ENCODE peak calls at places on chromosomes 13 and 19, in five cellular contexts. One of them, this sample, is unnamed.

GRCh38 chr19:12721656-12722565 is 1.8 kb downstream of the TNPO2 start:
- DNase-seq in neuronal stem cell: peak
- DNase-seq in H1: peak
- DNase-seq in IMR-90: peak
- DNase-seq in H9: peak
- DNase-seq in this sample: peak

GRCh38 chr13:113455384-113455783 is 2.1 kb upstream of the ADPRHL1 start:
- DNase-seq in neuronal stem cell: no peak
- DNase-seq in IMR-90: no peak
- DNase-seq in H1: no peak
- DNase-seq in H9: no peak
- DNase-seq in this sample: no peak

GRCh38 chr13:113417836-113418721 is 35.2 kb downstream of the ADPRHL1 start:
- DNase-seq in IMR-90: no peak
- DNase-seq in neuronal stem cell: no peak
- DNase-seq in H1: no peak
- DNase-seq in H9: no peak
- DNase-seq in this sample: no peak

GRCh38 chr13:40275636-40276035 is 390.8 kb downstream of the FOXO1 start:
- DNase-seq in H9: no peak
- DNase-seq in neuronal stem cell: no peak
- DNase-seq in IMR-90: no peak
- DNase-seq in H1: no peak
- DNase-seq in this sample: peak

GRCh38 chr13:98228661-98229349 is 51.7 kb upstream of the RNF113B start:
- DNase-seq in H1: no peak
- DNase-seq in H9: no peak
- DNase-seq in neuronal stem cell: no peak
- DNase-seq in IMR-90: peak
- DNase-seq in this sample: peak

GRCh38 chr19:4064551-4065260 is 2.0 kb downstream of the ZBTB7A start:
- DNase-seq in IMR-90: no peak
- DNase-seq in H1: no peak
- DNase-seq in neuronal stem cell: no peak
- DNase-seq in H9: peak
- DNase-seq in this sample: no peak

GRCh38 chr13:25727250-25727649 is 324.6 kb downstream of the SHISA2 start:
- DNase-seq in H1: no peak
- DNase-seq in neuronal stem cell: no peak
- DNase-seq in IMR-90: no peak
- DNase-seq in H9: no peak
- DNase-seq in this sample: no peak

GRCh38 chr19:35458821-35459391 is 10.8 kb downstream of the FFAR2 start:
- DNase-seq in H9: no peak
- DNase-seq in neuronal stem cell: no peak
- DNase-seq in IMR-90: no peak
- DNase-seq in H1: no peak
- DNase-seq in this sample: peak

GRCh38 chr19:46785054-46785979 is 3.1 kb downstream of the SLC1A5 start:
- DNase-seq in IMR-90: peak
- DNase-seq in neuronal stem cell: no peak
- DNase-seq in H9: no peak
- DNase-seq in H1: no peak
- DNase-seq in this sample: no peak

GRCh38 chr19:18496167-18496979 is 25.5 kb downstream of the ELL start:
- DNase-seq in neuronal stem cell: no peak
- DNase-seq in H9: no peak
- DNase-seq in IMR-90: peak
- DNase-seq in H1: no peak
- DNase-seq in this sample: peak

GRCh38 chr19:10417598-10418280 is 2.6 kb upstream of the PDE4A start:
- DNase-seq in H1: peak
- DNase-seq in H9: peak
- DNase-seq in IMR-90: no peak
- DNase-seq in neuronal stem cell: no peak
- DNase-seq in this sample: no peak

GRCh38 chr13:112447761-112448603 is 71.8 kb downstream of the SPACA7 start:
- DNase-seq in IMR-90: no peak
- DNase-seq in H1: no peak
- DNase-seq in neuronal stem cell: no peak
- DNase-seq in H9: peak
- DNase-seq in this sample: no peak

GRCh38 chr13:113551081-113552000 is 33.2 kb upstream of the TFDP1 start:
- DNase-seq in neuronal stem cell: no peak
- DNase-seq in H1: peak
- DNase-seq in H9: peak
- DNase-seq in IMR-90: no peak
- DNase-seq in this sample: no peak

GRCh38 chr13:42272115-42272756 is at the start of gene AKAP11:
- DNase-seq in neuronal stem cell: no peak
- DNase-seq in H1: peak
- DNase-seq in H9: no peak
- DNase-seq in IMR-90: peak
- DNase-seq in this sample: peak

GRCh38 chr13:112067871-112068305 is 939 bp downstream of the SOX1 start:
- DNase-seq in H9: peak
- DNase-seq in neuronal stem cell: no peak
- DNase-seq in H1: peak
- DNase-seq in IMR-90: no peak
- DNase-seq in this sample: no peak

GRCh38 chr13:79654520-79654919 is 173.6 kb downstream of the NDFIP2 start:
- DNase-seq in neuronal stem cell: no peak
- DNase-seq in H9: no peak
- DNase-seq in IMR-90: no peak
- DNase-seq in H1: no peak
- DNase-seq in this sample: no peak

GRCh38 chr13:79660361-79660760 is 179.4 kb downstream of the NDFIP2 start:
- DNase-seq in neuronal stem cell: no peak
- DNase-seq in H9: no peak
- DNase-seq in IMR-90: no peak
- DNase-seq in H1: no peak
- DNase-seq in this sample: no peak

GRCh38 chr13:79659161-79659560 is 178.2 kb downstream of the NDFIP2 start:
- DNase-seq in IMR-90: no peak
- DNase-seq in neuronal stem cell: peak
- DNase-seq in H1: no peak
- DNase-seq in H9: no peak
- DNase-seq in this sample: peak

GRCh38 chr13:79655509-79655908 is 174.6 kb downstream of the NDFIP2 start:
- DNase-seq in neuronal stem cell: no peak
- DNase-seq in H1: no peak
- DNase-seq in IMR-90: no peak
- DNase-seq in H9: no peak
- DNase-seq in this sample: no peak

DNA sequence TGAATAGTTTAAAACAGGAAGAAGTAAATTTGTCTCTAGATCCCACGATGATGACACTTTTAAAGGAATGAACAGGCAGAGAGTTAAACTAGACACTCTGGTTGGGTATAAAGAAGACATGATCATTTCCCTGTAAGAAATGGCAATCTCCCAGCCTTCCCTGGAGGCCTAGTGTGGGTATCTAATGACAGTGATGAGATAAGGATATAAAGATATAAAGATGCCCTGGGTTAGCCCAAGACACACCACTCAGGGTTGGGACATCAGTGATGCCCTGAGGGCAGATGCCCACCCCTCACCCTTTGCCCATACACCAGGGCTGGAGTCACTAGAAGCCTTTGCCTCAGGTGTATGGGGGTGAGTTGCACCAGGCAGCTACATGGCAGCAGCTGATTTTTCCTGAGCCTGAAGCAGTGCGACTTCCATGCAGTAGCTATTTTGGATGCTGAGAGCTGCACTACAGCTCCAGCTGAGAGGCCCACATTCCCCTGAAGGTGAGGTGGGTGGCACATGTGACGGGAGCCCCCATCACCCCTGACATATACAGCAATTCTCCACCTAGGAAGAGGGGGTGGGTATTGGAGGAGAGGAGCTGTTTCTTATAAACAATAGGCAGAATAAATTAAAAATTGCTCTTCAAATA is 177.5 kb downstream of the NDFIP2 start:
- DNase-seq in neuronal stem cell: no peak
- DNase-seq in IMR-90: no peak
- DNase-seq in H9: no peak
- DNase-seq in H1: no peak
- DNase-seq in this sample: peak
- H3K4ac ChIP-seq in neuronal stem cell: no peak
- H3K4ac ChIP-seq in IMR-90: no peak
- H3K4ac ChIP-seq in H9: no peak
- H3K4ac ChIP-seq in H1: no peak
- H3K4ac ChIP-seq in this sample: peak

GRCh38 chr13:24115671-24116070 is 44.8 kb upstream of the SPATA13 start:
- DNase-seq in neuronal stem cell: no peak
- DNase-seq in H9: no peak
- DNase-seq in H1: no peak
- DNase-seq in IMR-90: no peak
- DNase-seq in this sample: no peak

GRCh38 chr13:24112791-24113190 is 47.7 kb upstream of the SPATA13 start:
- DNase-seq in IMR-90: peak
- DNase-seq in H9: no peak
- DNase-seq in H1: no peak
- DNase-seq in neuronal stem cell: no peak
- DNase-seq in this sample: peak

GRCh38 chr13:24118576-24118975 is 41.9 kb upstream of the SPATA13 start:
- DNase-seq in IMR-90: no peak
- DNase-seq in H9: no peak
- DNase-seq in H1: no peak
- DNase-seq in neuronal stem cell: no peak
- DNase-seq in this sample: no peak

GRCh38 chr13:24119593-24120508 is 40.7 kb upstream of the SPATA13 start:
- DNase-seq in IMR-90: peak
- DNase-seq in H1: no peak
- DNase-seq in neuronal stem cell: no peak
- DNase-seq in H9: no peak
- DNase-seq in this sample: peak

DNA sequence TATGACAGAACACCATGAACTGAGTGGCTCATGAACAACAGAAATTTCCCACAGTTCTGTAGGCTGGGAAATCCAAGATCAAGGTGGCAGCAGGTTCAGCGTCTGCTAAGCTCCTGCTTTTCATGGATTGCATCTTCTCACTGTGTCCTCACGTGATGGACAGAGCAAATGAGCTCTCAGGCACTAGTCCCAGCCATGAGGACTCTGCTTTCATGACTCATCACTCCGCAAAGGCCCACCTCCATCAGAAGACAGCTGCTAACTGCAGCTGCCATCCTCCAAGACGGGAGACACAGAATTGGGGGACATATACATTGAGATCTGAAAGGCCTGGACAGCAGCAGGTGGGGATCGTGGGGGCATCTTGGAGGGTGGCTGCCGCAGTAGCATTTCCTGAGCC is 44.4 kb upstream of the SPATA13 start:
- DNase-seq in H9: no peak
- DNase-seq in H1: no peak
- DNase-seq in neuronal stem cell: no peak
- DNase-seq in IMR-90: no peak
- DNase-seq in this sample: peak
- H2AFZ ChIP-seq in H9: no peak
- H2AFZ ChIP-seq in H1: no peak
- H2AFZ ChIP-seq in neuronal stem cell: no peak
- H2AFZ ChIP-seq in IMR-90: no peak
- H2AFZ ChIP-seq in this sample: no peak

DNA sequence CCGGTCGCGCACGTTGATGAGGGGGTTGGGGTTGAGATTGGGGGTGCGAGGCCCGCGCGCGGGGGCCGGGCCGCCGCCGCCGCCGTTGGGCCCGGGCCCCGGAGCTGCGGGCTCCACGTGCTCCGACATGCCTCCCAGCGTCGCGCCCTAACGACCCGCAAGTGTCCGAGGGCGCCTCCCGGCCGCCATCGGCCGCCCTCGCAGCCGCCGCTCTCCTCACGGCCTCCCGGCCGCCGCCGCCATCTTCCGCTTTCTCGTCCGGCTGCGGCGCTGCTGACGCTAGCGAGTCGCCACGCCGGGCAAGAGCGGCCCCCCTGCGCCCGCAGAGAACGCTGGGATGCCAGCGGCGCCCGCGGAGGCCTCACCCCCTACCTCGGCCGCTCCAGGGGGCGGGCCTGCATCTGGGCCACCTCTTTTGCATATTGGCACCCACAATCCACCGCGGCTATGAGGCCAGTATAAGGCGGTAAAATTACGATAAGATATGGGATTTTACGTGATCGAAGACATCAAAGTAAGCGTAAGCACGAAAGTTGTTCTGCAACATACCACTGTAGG is at the start of gene TMEM259:
- DNase-seq in neuronal stem cell: peak
- DNase-seq in IMR-90: peak
- DNase-seq in H1: peak
- DNase-seq in H9: peak
- DNase-seq in this sample: peak
- H3K18ac ChIP-seq in neuronal stem cell: peak
- H3K18ac ChIP-seq in IMR-90: peak
- H3K18ac ChIP-seq in H1: no peak
- H3K18ac ChIP-seq in H9: peak
- H3K18ac ChIP-seq in this sample: peak

GRCh38 chr19:43380771-43381386 is 27.4 kb downstream of the CD177 start:
- DNase-seq in neuronal stem cell: no peak
- DNase-seq in H9: no peak
- DNase-seq in IMR-90: no peak
- DNase-seq in H1: no peak
- DNase-seq in this sample: no peak
- H3K4ac ChIP-seq in neuronal stem cell: no peak
- H3K4ac ChIP-seq in H9: no peak
- H3K4ac ChIP-seq in IMR-90: no peak
- H3K4ac ChIP-seq in H1: no peak
- H3K4ac ChIP-seq in this sample: no peak

GRCh38 chr19:6677495-6677894 is 7.5 kb upstream of the TNFSF14 start:
- DNase-seq in H9: peak
- DNase-seq in H1: no peak
- DNase-seq in neuronal stem cell: no peak
- DNase-seq in IMR-90: no peak
- DNase-seq in this sample: no peak

GRCh38 chr19:6676288-6676687 is 6.3 kb upstream of the TNFSF14 start:
- DNase-seq in H9: no peak
- DNase-seq in IMR-90: no peak
- DNase-seq in H1: no peak
- DNase-seq in neuronal stem cell: no peak
- DNase-seq in this sample: no peak

GRCh38 chr19:6678690-6679109 is 8.7 kb upstream of the TNFSF14 start:
- DNase-seq in neuronal stem cell: no peak
- DNase-seq in IMR-90: no peak
- DNase-seq in H9: no peak
- DNase-seq in H1: no peak
- DNase-seq in this sample: peak

GRCh38 chr19:6679139-6679538 is 9.2 kb upstream of the TNFSF14 start:
- DNase-seq in H1: no peak
- DNase-seq in neuronal stem cell: no peak
- DNase-seq in IMR-90: no peak
- DNase-seq in H9: no peak
- DNase-seq in this sample: no peak

GRCh38 chr19:6677924-6678689 is 8.1 kb upstream of the TNFSF14 start:
- DNase-seq in neuronal stem cell: peak
- DNase-seq in H9: peak
- DNase-seq in H1: peak
- DNase-seq in IMR-90: no peak
- DNase-seq in this sample: no peak
- H2AFZ ChIP-seq in neuronal stem cell: peak
- H2AFZ ChIP-seq in H9: no peak
- H2AFZ ChIP-seq in H1: peak
- H2AFZ ChIP-seq in IMR-90: no peak
- H2AFZ ChIP-seq in this sample: no peak